ENCODE peak calls at places on chromosomes 13 and 19, in four cellular contexts. Z is Calu3, T is immature natural killer cell, E is NCI-H1417. V is an unnamed sample.

GRCh38 chr19:31639306-31639705 is 290.1 kb upstream of the TSHZ3 start:
- DNase-seq in Z (no peak), T (no peak), E (no peak), V (no peak)

GRCh38 chr13:102812616-102813287 is 13.8 kb downstream of the BIVM start:
- DNase-seq in Z (no peak), T (no peak), E (no peak), V (no peak)

GRCh38 chr13:26011996-26012688 is 39.7 kb downstream of the SHISA2 start:
- DNase-seq in Z (no peak), T (peak; percentile 43), E (no peak), V (no peak)

GRCh38 chr13:43470610-43471009 is 316.2 kb downstream of the ENOX1 start:
- DNase-seq in Z (no peak), T (no peak), E (no peak), V (no peak)

GRCh38 chr13:75264611-75265010 is 217.4 kb downstream of the TBC1D4 start:
- DNase-seq in Z (no peak), T (no peak), E (no peak), V (no peak)

GRCh38 chr19:8323781-8324185 is 2.5 kb downstream of the RPS28 start:
- DNase-seq in Z (no peak), T (no peak), E (no peak), V (no peak)

GRCh38 chr19:39127812-39128510 is 2.4 kb downstream of the PAK4 start:
- DNase-seq in Z (peak; percentile 35), T (no peak), E (no peak), V (peak; percentile 65)

GRCh38 chr19:40590464-40591265 is 10.5 kb upstream of the LTBP4 start:
- DNase-seq in Z (no peak), T (no peak), E (no peak), V (no peak)

GRCh38 chr13:50401721-50402510 is 386.7 kb downstream of the KCNRG start:
- DNase-seq in Z (no peak), T (no peak), E (no peak), V (no peak)

GRCh38 chr19:39890755-39891551 is 43.5 kb downstream of the FCGBP start:
- DNase-seq in Z (no peak), T (no peak), E (no peak), V (no peak)

GRCh38 chr13:38628554-38628953 is 58.3 kb upstream of the FREM2 start:
- DNase-seq in Z (no peak), T (no peak), E (no peak), V (no peak)

GRCh38 chr13:95698047-95698749 is 21.3 kb downstream of the DNAJC3 start:
- DNase-seq in Z (no peak), T (no peak), E (no peak), V (no peak)

GRCh38 chr13:71864981-71865857 is 1.8 kb downstream of the DACH1 start:
- DNase-seq in Z (peak; percentile 0), T (no peak), E (peak; percentile 90), V (no peak)

GRCh38 chr13:41060723-41061074 is 610 bp upstream of the WBP4 start:
- DNase-seq in Z (peak; percentile 67), T (peak; percentile 83), E (peak; percentile 87), V (peak; percentile 61)

GRCh38 chr13:50082426-50083283 is 67.4 kb downstream of the KCNRG start:
- DNase-seq in Z (peak; percentile 78), T (peak; percentile 67), E (peak; percentile 96), V (peak; percentile 59)

GRCh38 chr13:71477735-71478134 is 389.3 kb downstream of the DACH1 start:
- DNase-seq in Z (no peak), T (no peak), E (no peak), V (no peak)

GRCh38 chr19:58585442-58586130 is 12.5 kb upstream of the MZF1 start:
- DNase-seq in Z (no peak), T (no peak), E (no peak), V (no peak)

GRCh38 chr13:107778094-107778493 is 437.2 kb downstream of the LIG4 start:
- DNase-seq in Z (no peak), T (no peak), E (no peak), V (no peak)

GRCh38 chr19:30896551-30896950 is 452.7 kb downstream of the TSHZ3 start:
- DNase-seq in Z (no peak), T (no peak), E (no peak), V (no peak)

GRCh38 chr13:114076329-114076761 is 56.1 kb downstream of the RASA3 start:
- DNase-seq in Z (no peak), T (no peak), E (no peak), V (no peak)

GRCh38 chr13:76708138-76708537 is 178.1 kb downstream of the KCTD12 start:
- DNase-seq in Z (no peak), T (no peak), E (no peak), V (no peak)

GRCh38 chr19:14798760-14799159 is 20.4 kb upstream of the ADGRE2 start:
- DNase-seq in Z (no peak), T (no peak), E (no peak), V (no peak)

GRCh38 chr19:50255115-50255514 is 51.7 kb downstream of the MYH14 start:
- DNase-seq in Z (no peak), T (no peak), E (no peak), V (no peak)

GRCh38 chr13:97306646-97307045 is 84.5 kb downstream of the MBNL2 start:
- DNase-seq in Z (no peak), T (no peak), E (no peak), V (no peak)

GRCh38 chr19:1214862-1215731 is 9.5 kb downstream of the STK11 start:
- DNase-seq in Z (no peak), T (no peak), E (no peak), V (no peak)

GRCh38 chr13:44434441-44435141 is 61.0 kb downstream of the SERP2 start:
- DNase-seq in Z (no peak), T (no peak), E (no peak), V (no peak)

GRCh38 chr19:3692141-3693029 is 7.9 kb downstream of the PIP5K1C start:
- DNase-seq in Z (peak; percentile 33), T (peak; percentile 46), E (no peak), V (no peak)

GRCh38 chr19:35318679-35319448 is 10.1 kb upstream of the CD22 start:
- DNase-seq in Z (peak; percentile 91), T (no peak), E (no peak), V (no peak)

GRCh38 chr19:48918071-48918470 is 15.4 kb upstream of the DHDH start:
- DNase-seq in Z (no peak), T (no peak), E (no peak), V (no peak)

GRCh38 chr19:49506575-49507105 is 5.8 kb upstream of the FCGRT start:
- DNase-seq in Z (peak; percentile 77), T (peak; percentile 72), E (peak; percentile 49), V (peak; percentile 30)

GRCh38 chr13:59479629-59480028 is 684.1 kb downstream of the DIAPH3 start:
- DNase-seq in Z (no peak), T (no peak), E (no peak), V (no peak)

GRCh38 chr19:5805465-5806132 is 732 bp downstream of the NRTN start:
- DNase-seq in Z (peak; percentile 88), T (no peak), E (peak; percentile 85), V (peak; percentile 81)

GRCh38 chr13:98571955-98572662 is 4.8 kb downstream of the STK24 start:
- DNase-seq in Z (peak; percentile 6), T (no peak), E (peak; percentile 74), V (peak; percentile 24)

GRCh38 chr19:34104099-34104498 is 68.2 kb upstream of the LSM14A start:
- DNase-seq in Z (no peak), T (no peak), E (no peak), V (no peak)

GRCh38 chr19:53865918-53866696 is 1.6 kb upstream of the MYADM start:
- DNase-seq in Z (peak; percentile 94), T (peak; percentile 86), E (no peak), V (no peak)

V was measured in NCI-H1105.